ENCODE peak calls at places on chromosomes 16 and 17, in six cellular contexts. Z is nucleus accumbens; T is AG09319; Q is activated gamma-delta T cell treated with anti-CD3 and anti-CD28 coated beads, Interleukin-2, amount 50 U/mL, for 16 hours; G is activated CD8-positive, alpha-beta memory T cell treated with anti-CD3 and anti-CD28 coated beads, Interleukin-2, amount 50 U/mL, for 4 hours; D is activated CD4-positive, alpha-beta T cell treated with anti-CD3 and anti-CD28 coated beads, Interleukin-2, amount 50 U/mL, for 1 hour. N is an unnamed sample.

GRCh38 chr17:290121-290521 is 62.5 kb downstream of the RPH3AL start:
- DNase-seq in Z (no peak), T (no peak), Q (no peak), D (no peak), G (no peak), N (no peak)

GRCh38 chr16:54175552-54176375 is 110.8 kb downstream of the IRX3 start:
- DNase-seq in T (no peak), Q (no peak), Z (no peak), D (no peak), G (no peak), N (no peak)

GRCh38 chr16:62760398-62760797 is 724.2 kb upstream of the CDH8 start:
- DNase-seq in T (no peak), D (no peak), Z (no peak), G (no peak), Q (no peak), N (peak; percentile 14)

GRCh38 chr16:1413684-1414531 is 596 bp downstream of the UNKL start:
- DNase-seq in G (peak; percentile 66), T (no peak), Q (peak; percentile 52), Z (no peak), D (peak; percentile 57), N (peak; percentile 84)

GRCh38 chr16:813204-813915 is 12.8 kb upstream of the GNG13 start:
- DNase-seq in D (peak; percentile 52), T (no peak), Z (peak; percentile 40), Q (peak; percentile 27), G (peak; percentile 60), N (peak; percentile 88)

GRCh38 chr17:4623249-4623648 is 18.2 kb downstream of the ALOX15 start:
- DNase-seq in D (no peak), Z (no peak), T (no peak), G (no peak), Q (no peak), N (no peak)

GRCh38 chr17:50487213-50488096 is 8.8 kb downstream of the RSAD1 start:
- DNase-seq in T (no peak), Q (no peak), G (no peak), Z (no peak), D (no peak), N (no peak)

GRCh38 chr17:48724241-48725004 is 1.4 kb downstream of the PRAC2 start:
- DNase-seq in D (peak; percentile 82), Q (peak; percentile 55), T (peak; percentile 41), Z (peak; percentile 36), G (peak; percentile 76), N (peak; percentile 86)

GRCh38 chr16:9844361-9844760 is 337.9 kb downstream of the GRIN2A start:
- DNase-seq in T (peak; percentile 30), Z (no peak), Q (no peak), D (no peak), G (no peak), N (no peak)